ENCODE peak calls at places on chromosomes 13 and 19, in eight cellular contexts. One of them, this sample, is unnamed.

GRCh38 chr19:2782357-2782935 is 627 bp downstream of the SGTA start:
- DNase-seq in Calu3: no peak
- DNase-seq in activated gamma-delta T cell treated with Interleukin-2 at 50 U/mL for 16 hours: no peak
- DNase-seq in NCI-H446 treated with DMSO at 0.1 percent for 48 hours: no peak
- DNase-seq in hypothalamus: no peak
- DNase-seq in NCI-H2029: no peak
- DNase-seq in posterior cingulate gyrus: no peak
- DNase-seq in activated CD8-positive, alpha-beta T cell treated with anti-CD3 and anti-CD28 coated beads for 36 hours: peak; percentile 33
- DNase-seq in this sample: no peak

GRCh38 chr19:33794578-33795369 is 1.9 kb upstream of the KCTD15 start:
- DNase-seq in posterior cingulate gyrus: no peak
- DNase-seq in Calu3: no peak
- DNase-seq in NCI-H446 treated with DMSO at 0.1 percent for 48 hours: no peak
- DNase-seq in activated CD8-positive, alpha-beta T cell treated with anti-CD3 and anti-CD28 coated beads for 36 hours: no peak
- DNase-seq in hypothalamus: no peak
- DNase-seq in NCI-H2029: no peak
- DNase-seq in activated gamma-delta T cell treated with Interleukin-2 at 50 U/mL for 16 hours: no peak
- DNase-seq in this sample: no peak

GRCh38 chr13:25722893-25723292 is 328.9 kb downstream of the SHISA2 start:
- DNase-seq in NCI-H2029: no peak
- DNase-seq in activated gamma-delta T cell treated with Interleukin-2 at 50 U/mL for 16 hours: no peak
- DNase-seq in Calu3: no peak
- DNase-seq in NCI-H446 treated with DMSO at 0.1 percent for 48 hours: no peak
- DNase-seq in hypothalamus: no peak
- DNase-seq in activated CD8-positive, alpha-beta T cell treated with anti-CD3 and anti-CD28 coated beads for 36 hours: no peak
- DNase-seq in posterior cingulate gyrus: no peak
- DNase-seq in this sample: no peak

GRCh38 chr13:42214445-42214844 is 57.5 kb upstream of the AKAP11 start:
- DNase-seq in activated CD8-positive, alpha-beta T cell treated with anti-CD3 and anti-CD28 coated beads for 36 hours: no peak
- DNase-seq in hypothalamus: no peak
- DNase-seq in Calu3: no peak
- DNase-seq in activated gamma-delta T cell treated with Interleukin-2 at 50 U/mL for 16 hours: no peak
- DNase-seq in NCI-H2029: no peak
- DNase-seq in NCI-H446 treated with DMSO at 0.1 percent for 48 hours: no peak
- DNase-seq in posterior cingulate gyrus: no peak
- DNase-seq in this sample: no peak

GRCh38 chr13:79457948-79458347 is 23.0 kb upstream of the NDFIP2 start:
- DNase-seq in activated CD8-positive, alpha-beta T cell treated with anti-CD3 and anti-CD28 coated beads for 36 hours: peak; percentile 49
- DNase-seq in Calu3: no peak
- DNase-seq in hypothalamus: no peak
- DNase-seq in NCI-H446 treated with DMSO at 0.1 percent for 48 hours: no peak
- DNase-seq in activated gamma-delta T cell treated with Interleukin-2 at 50 U/mL for 16 hours: no peak
- DNase-seq in NCI-H2029: no peak
- DNase-seq in posterior cingulate gyrus: no peak
- DNase-seq in this sample: no peak

GRCh38 chr13:54636231-54636630 is 1607.6 kb downstream of the OLFM4 start:
- DNase-seq in Calu3: no peak
- DNase-seq in hypothalamus: no peak
- DNase-seq in activated CD8-positive, alpha-beta T cell treated with anti-CD3 and anti-CD28 coated beads for 36 hours: no peak
- DNase-seq in posterior cingulate gyrus: no peak
- DNase-seq in activated gamma-delta T cell treated with Interleukin-2 at 50 U/mL for 16 hours: no peak
- DNase-seq in NCI-H446 treated with DMSO at 0.1 percent for 48 hours: no peak
- DNase-seq in NCI-H2029: no peak
- DNase-seq in this sample: no peak

GRCh38 chr13:35947315-35947714 is 183.9 kb downstream of the DCLK1 start:
- DNase-seq in activated CD8-positive, alpha-beta T cell treated with anti-CD3 and anti-CD28 coated beads for 36 hours: no peak
- DNase-seq in Calu3: no peak
- DNase-seq in posterior cingulate gyrus: no peak
- DNase-seq in NCI-H2029: no peak
- DNase-seq in activated gamma-delta T cell treated with Interleukin-2 at 50 U/mL for 16 hours: no peak
- DNase-seq in NCI-H446 treated with DMSO at 0.1 percent for 48 hours: no peak
- DNase-seq in hypothalamus: no peak
- DNase-seq in this sample: no peak

GRCh38 chr19:44308011-44308410 is 3.2 kb upstream of the ZNF235 start:
- DNase-seq in Calu3: no peak
- DNase-seq in posterior cingulate gyrus: no peak
- DNase-seq in activated CD8-positive, alpha-beta T cell treated with anti-CD3 and anti-CD28 coated beads for 36 hours: no peak
- DNase-seq in activated gamma-delta T cell treated with Interleukin-2 at 50 U/mL for 16 hours: no peak
- DNase-seq in NCI-H2029: no peak
- DNase-seq in hypothalamus: no peak
- DNase-seq in NCI-H446 treated with DMSO at 0.1 percent for 48 hours: no peak
- DNase-seq in this sample: no peak

GRCh38 chr19:12769689-12770088 is 5.7 kb downstream of the HOOK2 start:
- DNase-seq in NCI-H2029: no peak
- DNase-seq in Calu3: no peak
- DNase-seq in activated gamma-delta T cell treated with Interleukin-2 at 50 U/mL for 16 hours: peak; percentile 30
- DNase-seq in posterior cingulate gyrus: no peak
- DNase-seq in hypothalamus: no peak
- DNase-seq in NCI-H446 treated with DMSO at 0.1 percent for 48 hours: no peak
- DNase-seq in activated CD8-positive, alpha-beta T cell treated with anti-CD3 and anti-CD28 coated beads for 36 hours: peak; percentile 84
- DNase-seq in this sample: no peak

GRCh38 chr19:1365964-1366695 is 17.6 kb upstream of the NDUFS7 start:
- DNase-seq in NCI-H2029: no peak
- DNase-seq in Calu3: no peak
- DNase-seq in posterior cingulate gyrus: no peak
- DNase-seq in NCI-H446 treated with DMSO at 0.1 percent for 48 hours: no peak
- DNase-seq in activated CD8-positive, alpha-beta T cell treated with anti-CD3 and anti-CD28 coated beads for 36 hours: no peak
- DNase-seq in activated gamma-delta T cell treated with Interleukin-2 at 50 U/mL for 16 hours: no peak
- DNase-seq in hypothalamus: no peak
- DNase-seq in this sample: no peak

GRCh38 chr19:53945441-53945840 is 17.3 kb upstream of the CACNG8 start:
- DNase-seq in NCI-H446 treated with DMSO at 0.1 percent for 48 hours: no peak
- DNase-seq in activated gamma-delta T cell treated with Interleukin-2 at 50 U/mL for 16 hours: no peak
- DNase-seq in Calu3: peak; percentile 35
- DNase-seq in hypothalamus: no peak
- DNase-seq in activated CD8-positive, alpha-beta T cell treated with anti-CD3 and anti-CD28 coated beads for 36 hours: no peak
- DNase-seq in NCI-H2029: no peak
- DNase-seq in posterior cingulate gyrus: peak; percentile 47
- DNase-seq in this sample: no peak

GRCh38 chr19:49705919-49706318 is 15.0 kb downstream of the CPT1C start:
- DNase-seq in activated gamma-delta T cell treated with Interleukin-2 at 50 U/mL for 16 hours: no peak
- DNase-seq in Calu3: no peak
- DNase-seq in posterior cingulate gyrus: no peak
- DNase-seq in NCI-H446 treated with DMSO at 0.1 percent for 48 hours: no peak
- DNase-seq in NCI-H2029: no peak
- DNase-seq in activated CD8-positive, alpha-beta T cell treated with anti-CD3 and anti-CD28 coated beads for 36 hours: no peak
- DNase-seq in hypothalamus: no peak
- DNase-seq in this sample: no peak

GRCh38 chr19:28208745-28209144 is 1004.2 kb downstream of the UQCRFS1 start:
- DNase-seq in activated CD8-positive, alpha-beta T cell treated with anti-CD3 and anti-CD28 coated beads for 36 hours: no peak
- DNase-seq in NCI-H446 treated with DMSO at 0.1 percent for 48 hours: no peak
- DNase-seq in Calu3: no peak
- DNase-seq in NCI-H2029: no peak
- DNase-seq in hypothalamus: no peak
- DNase-seq in activated gamma-delta T cell treated with Interleukin-2 at 50 U/mL for 16 hours: no peak
- DNase-seq in posterior cingulate gyrus: no peak
- DNase-seq in this sample: no peak

GRCh38 chr13:98997738-98998641 is 20.1 kb upstream of the DOCK9 start:
- DNase-seq in Calu3: no peak
- DNase-seq in activated gamma-delta T cell treated with Interleukin-2 at 50 U/mL for 16 hours: no peak
- DNase-seq in NCI-H2029: no peak
- DNase-seq in hypothalamus: no peak
- DNase-seq in NCI-H446 treated with DMSO at 0.1 percent for 48 hours: no peak
- DNase-seq in posterior cingulate gyrus: no peak
- DNase-seq in activated CD8-positive, alpha-beta T cell treated with anti-CD3 and anti-CD28 coated beads for 36 hours: peak; percentile 48
- DNase-seq in this sample: no peak

GRCh38 chr13:62663767-62664166 is 1248.1 kb upstream of the PCDH20 start:
- DNase-seq in NCI-H2029: no peak
- DNase-seq in activated CD8-positive, alpha-beta T cell treated with anti-CD3 and anti-CD28 coated beads for 36 hours: no peak
- DNase-seq in Calu3: no peak
- DNase-seq in NCI-H446 treated with DMSO at 0.1 percent for 48 hours: no peak
- DNase-seq in activated gamma-delta T cell treated with Interleukin-2 at 50 U/mL for 16 hours: no peak
- DNase-seq in posterior cingulate gyrus: no peak
- DNase-seq in hypothalamus: no peak
- DNase-seq in this sample: no peak

GRCh38 chr13:51093574-51093973 is 17.5 kb downstream of the C13orf42 start:
- DNase-seq in NCI-H2029: no peak
- DNase-seq in Calu3: no peak
- DNase-seq in hypothalamus: no peak
- DNase-seq in posterior cingulate gyrus: no peak
- DNase-seq in activated gamma-delta T cell treated with Interleukin-2 at 50 U/mL for 16 hours: no peak
- DNase-seq in activated CD8-positive, alpha-beta T cell treated with anti-CD3 and anti-CD28 coated beads for 36 hours: no peak
- DNase-seq in NCI-H446 treated with DMSO at 0.1 percent for 48 hours: no peak
- DNase-seq in this sample: no peak

GRCh38 chr19:49441210-49441959 is at the start of gene SLC17A7:
- DNase-seq in activated gamma-delta T cell treated with Interleukin-2 at 50 U/mL for 16 hours: peak; percentile 30
- DNase-seq in NCI-H2029: no peak
- DNase-seq in NCI-H446 treated with DMSO at 0.1 percent for 48 hours: no peak
- DNase-seq in activated CD8-positive, alpha-beta T cell treated with anti-CD3 and anti-CD28 coated beads for 36 hours: peak; percentile 70
- DNase-seq in posterior cingulate gyrus: no peak
- DNase-seq in Calu3: no peak
- DNase-seq in hypothalamus: no peak
- DNase-seq in this sample: no peak

GRCh38 chr19:31297991-31298390 is 51.2 kb downstream of the TSHZ3 start:
- DNase-seq in activated gamma-delta T cell treated with Interleukin-2 at 50 U/mL for 16 hours: no peak
- DNase-seq in activated CD8-positive, alpha-beta T cell treated with anti-CD3 and anti-CD28 coated beads for 36 hours: no peak
- DNase-seq in NCI-H446 treated with DMSO at 0.1 percent for 48 hours: no peak
- DNase-seq in NCI-H2029: no peak
- DNase-seq in hypothalamus: no peak
- DNase-seq in Calu3: no peak
- DNase-seq in posterior cingulate gyrus: no peak
- DNase-seq in this sample: no peak

GRCh38 chr19:19321143-19321577 is 531 bp downstream of the MAU2 start:
- DNase-seq in posterior cingulate gyrus: no peak
- DNase-seq in activated gamma-delta T cell treated with Interleukin-2 at 50 U/mL for 16 hours: no peak
- DNase-seq in NCI-H2029: no peak
- DNase-seq in Calu3: no peak
- DNase-seq in hypothalamus: no peak
- DNase-seq in NCI-H446 treated with DMSO at 0.1 percent for 48 hours: no peak
- DNase-seq in activated CD8-positive, alpha-beta T cell treated with anti-CD3 and anti-CD28 coated beads for 36 hours: peak; percentile 31
- DNase-seq in this sample: no peak

GRCh38 chr13:45276887-45277286 is 64.1 kb downstream of the TPT1 start:
- DNase-seq in hypothalamus: no peak
- DNase-seq in Calu3: no peak
- DNase-seq in posterior cingulate gyrus: no peak
- DNase-seq in activated gamma-delta T cell treated with Interleukin-2 at 50 U/mL for 16 hours: no peak
- DNase-seq in NCI-H446 treated with DMSO at 0.1 percent for 48 hours: no peak
- DNase-seq in NCI-H2029: no peak
- DNase-seq in activated CD8-positive, alpha-beta T cell treated with anti-CD3 and anti-CD28 coated beads for 36 hours: no peak
- DNase-seq in this sample: no peak

GRCh38 chr19:3154957-3155736 is 19.3 kb downstream of the GNA15 start:
- DNase-seq in hypothalamus: no peak
- DNase-seq in activated gamma-delta T cell treated with Interleukin-2 at 50 U/mL for 16 hours: peak; percentile 66
- DNase-seq in activated CD8-positive, alpha-beta T cell treated with anti-CD3 and anti-CD28 coated beads for 36 hours: peak; percentile 94
- DNase-seq in posterior cingulate gyrus: no peak
- DNase-seq in Calu3: no peak
- DNase-seq in NCI-H446 treated with DMSO at 0.1 percent for 48 hours: no peak
- DNase-seq in NCI-H2029: no peak
- DNase-seq in this sample: no peak